ENCODE peak calls at places on chromosomes 5 and 9, in four cellular contexts. X, A, Z and R are unnamed samples.
A peak's percentile ranks its signal among the peaks of the same experiment; 100 is the strongest.

GRCh38 chr5:175214152-175214551 is 229.8 kb downstream of the DRD1 start:
- DNase-seq in X (no peak), Z (no peak), A (peak; percentile 97), R (peak; percentile 59)

GRCh38 chr5:4653475-4653874 is 486.7 kb upstream of the ADAMTS16 start:
- DNase-seq in A (no peak), X (no peak), Z (no peak), R (no peak)

GRCh38 chr5:149938272-149938671 is 6.3 kb downstream of the PDE6A start:
- DNase-seq in Z (no peak), A (peak; percentile 76), X (no peak), R (no peak)

GRCh38 chr5:112417931-112418358 is 1.1 kb downstream of the EPB41L4A start:
- DNase-seq in A (peak; percentile 23), X (no peak), Z (peak; percentile 30), R (peak; percentile 70)

GRCh38 chr5:68709229-68709628 is 384.6 kb upstream of the SLC30A5 start:
- DNase-seq in Z (no peak), A (no peak), X (no peak), R (no peak)

GRCh38 chr5:114355086-114355830 is 6.6 kb upstream of the KCNN2 start:
- DNase-seq in A (no peak), X (no peak), Z (no peak), R (no peak)

GRCh38 chr5:80764786-80765185 is 110.0 kb upstream of the DHFR start:
- DNase-seq in X (no peak), Z (no peak), A (no peak), R (no peak)

GRCh38 chr5:138981131-138981530 is 106.0 kb upstream of the LRRTM2 start:
- DNase-seq in A (peak; percentile 93), Z (no peak), X (no peak), R (no peak)

GRCh38 chr9:12819436-12820185 is 44.8 kb downstream of the LURAP1L start:
- DNase-seq in X (peak; percentile 4), Z (no peak), A (peak; percentile 46), R (no peak)

GRCh38 chr5:5103249-5103648 is 36.9 kb upstream of the ADAMTS16 start:
- DNase-seq in X (no peak), Z (no peak), A (peak; percentile 78), R (no peak)

GRCh38 chr9:72924116-72924790 is 28.6 kb downstream of the ALDH1A1 start:
- DNase-seq in Z (no peak), X (no peak), A (no peak), R (no peak)

GRCh38 chr5:154472871-154473580 is 5.0 kb downstream of the HAND1 start:
- DNase-seq in X (no peak), Z (no peak), A (peak; percentile 19), R (no peak)

GRCh38 chr5:91058575-91058974 is 324.5 kb downstream of the ARRDC3 start:
- DNase-seq in A (no peak), Z (no peak), X (no peak), R (no peak)

GRCh38 chr5:132777209-132778069 is at the start of gene SEPTIN8:
- DNase-seq in Z (peak; percentile 63), X (peak; percentile 87), A (peak; percentile 40), R (peak; percentile 59)
- H3K4me1 ChIP-seq in Z (peaks cover 5% of the 10 kb centered on the region), X (peaks cover 60% of the 10 kb centered on the region), A (peaks cover 18% of the 10 kb centered on the region), R (no peaks in the 10 kb centered on the region)

GRCh38 chr9:78393340-78393739 is 96.4 kb downstream of the PSAT1 start:
- DNase-seq in X (no peak), A (no peak), Z (no peak), R (no peak)
- H3K4me3 ChIP-seq in X (no peak overlapping the region), A (no peak overlapping the region), Z (no peak overlapping the region), R (no peak overlapping the region)

GRCh38 chr9:22054529-22054928 is 45.4 kb upstream of the CDKN2B start:
- DNase-seq in A (no peak), Z (no peak), X (no peak), R (no peak)
- H3K4me1 ChIP-seq in A (peaks cover 9% of the 10 kb centered on the region), Z (no peaks in the 10 kb centered on the region), X (no peaks in the 10 kb centered on the region), R (no peaks in the 10 kb centered on the region)

GRCh38 chr9:81683214-81683613 is 6.1 kb downstream of the TLE1 start:
- DNase-seq in A (no peak), X (no peak), Z (no peak), R (no peak)
- H3K4me3 ChIP-seq in A (no peak overlapping the region), X (no peak overlapping the region), Z (no peak overlapping the region), R (no peak overlapping the region)

GRCh38 chr5:152907488-152908245 is 502.6 kb upstream of the NMUR2 start:
- DNase-seq in X (no peak), A (no peak), Z (no peak), R (no peak)

DNA sequence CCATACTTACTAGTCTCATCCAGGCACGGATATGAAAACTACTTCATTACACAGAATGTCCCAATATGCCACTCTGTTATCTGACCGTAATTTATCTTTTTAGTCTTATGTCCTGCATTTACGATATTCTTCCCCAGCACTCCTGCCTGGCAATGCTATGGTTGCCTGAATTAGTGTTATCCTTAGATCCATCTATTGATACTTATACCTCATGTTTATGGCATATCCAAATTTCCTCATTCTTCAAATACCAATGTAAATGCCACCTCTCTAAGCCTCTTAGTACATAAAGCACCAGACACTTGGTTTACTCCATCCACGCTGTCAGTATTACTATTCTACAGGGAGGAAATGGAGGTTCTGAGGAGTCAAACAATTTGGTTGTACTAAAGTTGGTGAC is 507.8 kb upstream of the NMUR2 start:
- DNase-seq in Z (no peak), A (no peak), X (no peak), R (no peak)
- H3K4me1 ChIP-seq in Z (no peaks in the 10 kb centered on the region), A (no peaks in the 10 kb centered on the region), X (no peaks in the 10 kb centered on the region), R (no peaks in the 10 kb centered on the region)